ENCODE peak calls at places on chromosomes 4 and X, in four cellular contexts. One of them, this sample, is unnamed.

GRCh38 chr4:178556796-178557195 is 1114.6 kb upstream of the AGA start:
- DNase-seq in choroid plexus epithelial cell: no peak
- DNase-seq in pancreas: no peak
- DNase-seq in BJ: no peak
- DNase-seq in this sample: no peak

GRCh38 chr4:1345905-1346780 is 865 bp upstream of the UVSSA start:
- DNase-seq in choroid plexus epithelial cell: peak
- DNase-seq in pancreas: peak
- DNase-seq in BJ: no peak
- DNase-seq in this sample: peak

GRCh38 chr4:114603455-114603854 is 4.8 kb downstream of the UGT8 start:
- DNase-seq in choroid plexus epithelial cell: no peak
- DNase-seq in pancreas: no peak
- DNase-seq in BJ: no peak
- DNase-seq in this sample: no peak

GRCh38 chrX:66625525-66625924 is 13.4 kb downstream of the EDA2R start:
- DNase-seq in choroid plexus epithelial cell: no peak
- DNase-seq in pancreas: no peak
- DNase-seq in BJ: no peak
- DNase-seq in this sample: no peak

GRCh38 chr4:94711635-94712034 is 46.1 kb upstream of the BMPR1B start:
- DNase-seq in choroid plexus epithelial cell: peak
- DNase-seq in pancreas: no peak
- DNase-seq in BJ: no peak
- DNase-seq in this sample: no peak

GRCh38 chr4:159178147-159178541 is 75.3 kb downstream of the RAPGEF2 start:
- DNase-seq in choroid plexus epithelial cell: peak
- DNase-seq in pancreas: no peak
- DNase-seq in BJ: no peak
- DNase-seq in this sample: no peak

GRCh38 chrX:39875834-39876625 is 221.7 kb downstream of the BCOR start:
- DNase-seq in choroid plexus epithelial cell: no peak
- DNase-seq in pancreas: no peak
- DNase-seq in BJ: no peak
- DNase-seq in this sample: no peak

GRCh38 chr4:3254302-3255131 is 5.6 kb downstream of the MSANTD1 start:
- DNase-seq in choroid plexus epithelial cell: no peak
- DNase-seq in pancreas: no peak
- DNase-seq in BJ: no peak
- DNase-seq in this sample: no peak

GRCh38 chr4:55458611-55459010 is 62.9 kb downstream of the TMEM165 start:
- DNase-seq in choroid plexus epithelial cell: peak
- DNase-seq in pancreas: no peak
- DNase-seq in BJ: no peak
- DNase-seq in this sample: no peak

GRCh38 chr4:142353149-142353738 is 492.9 kb downstream of the INPP4B start:
- DNase-seq in choroid plexus epithelial cell: peak
- DNase-seq in pancreas: no peak
- DNase-seq in BJ: no peak
- DNase-seq in this sample: no peak

DNA sequence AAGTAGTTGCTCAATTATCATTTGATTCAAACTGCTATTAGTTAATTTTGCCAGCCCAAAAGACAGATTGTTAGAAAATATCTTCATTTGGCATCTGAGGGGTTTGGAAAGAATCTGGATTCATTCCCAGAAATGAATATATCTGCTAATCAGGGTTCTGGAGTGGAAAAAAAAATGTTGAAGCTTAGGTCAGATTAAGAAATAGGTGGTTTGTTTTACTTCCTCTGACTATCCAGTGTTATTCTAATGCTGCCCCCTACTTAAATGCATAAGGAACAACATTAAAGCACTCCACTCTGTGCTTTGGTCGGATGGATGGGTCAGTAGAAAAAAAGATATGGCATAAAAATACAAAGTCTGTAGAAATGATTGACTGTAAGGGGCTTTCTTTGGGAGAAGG is 89.0 kb downstream of the LUZP4 start:
- DNase-seq in choroid plexus epithelial cell: peak
- DNase-seq in pancreas: no peak
- DNase-seq in BJ: no peak
- DNase-seq in this sample: no peak
- TF ChIP-seq CTCF in choroid plexus epithelial cell: peak
- TF ChIP-seq CTCF in pancreas: no peak
- TF ChIP-seq CTCF in BJ: no peak
- TF ChIP-seq CTCF in this sample: no peak

DNA sequence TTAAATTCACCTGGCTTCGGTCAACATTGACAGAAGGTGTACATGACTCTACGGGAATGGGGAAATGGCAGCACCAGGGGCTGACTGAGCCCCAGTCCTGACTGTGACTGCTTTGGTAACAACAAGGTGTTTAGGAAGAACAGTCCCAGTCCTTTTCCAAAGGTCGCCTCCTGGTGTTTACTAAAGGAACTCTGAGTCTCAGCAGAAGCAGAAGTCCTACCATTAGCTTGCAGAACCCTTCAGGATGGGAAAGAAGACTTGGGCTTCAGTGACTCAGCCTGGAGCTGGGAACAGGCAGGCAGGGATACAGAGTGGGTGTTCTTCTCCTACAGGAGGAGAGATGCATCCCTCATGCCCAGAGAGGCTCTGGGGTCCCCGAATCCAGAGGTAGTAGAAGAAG is 103.3 kb downstream of the MGST2 start:
- DNase-seq in choroid plexus epithelial cell: peak
- DNase-seq in pancreas: no peak
- DNase-seq in BJ: no peak
- DNase-seq in this sample: peak
- TF ChIP-seq CTCF in choroid plexus epithelial cell: peak
- TF ChIP-seq CTCF in pancreas: no peak
- TF ChIP-seq CTCF in BJ: peak
- TF ChIP-seq CTCF in this sample: peak

GRCh38 chrX:71911023-71911730 is 532 bp downstream of the NHSL2 start:
- DNase-seq in choroid plexus epithelial cell: no peak
- DNase-seq in pancreas: peak
- DNase-seq in BJ: no peak
- DNase-seq in this sample: no peak
- TF ChIP-seq CTCF in choroid plexus epithelial cell: peak
- TF ChIP-seq CTCF in pancreas: no peak
- TF ChIP-seq CTCF in BJ: peak
- TF ChIP-seq CTCF in this sample: no peak

GRCh38 chrX:79570524-79571240 is 203.5 kb upstream of the ITM2A start:
- DNase-seq in choroid plexus epithelial cell: no peak
- DNase-seq in pancreas: no peak
- DNase-seq in BJ: no peak
- DNase-seq in this sample: no peak
- TF ChIP-seq CTCF in choroid plexus epithelial cell: no peak
- TF ChIP-seq CTCF in pancreas: no peak
- TF ChIP-seq CTCF in BJ: no peak
- TF ChIP-seq CTCF in this sample: no peak

GRCh38 chr4:73257995-73258667 is 467 bp downstream of the ANKRD17 start:
- DNase-seq in choroid plexus epithelial cell: peak
- DNase-seq in pancreas: no peak
- DNase-seq in BJ: no peak
- DNase-seq in this sample: no peak
- TF ChIP-seq CTCF in choroid plexus epithelial cell: no peak
- TF ChIP-seq CTCF in pancreas: no peak
- TF ChIP-seq CTCF in BJ: no peak
- TF ChIP-seq CTCF in this sample: no peak

DNA sequence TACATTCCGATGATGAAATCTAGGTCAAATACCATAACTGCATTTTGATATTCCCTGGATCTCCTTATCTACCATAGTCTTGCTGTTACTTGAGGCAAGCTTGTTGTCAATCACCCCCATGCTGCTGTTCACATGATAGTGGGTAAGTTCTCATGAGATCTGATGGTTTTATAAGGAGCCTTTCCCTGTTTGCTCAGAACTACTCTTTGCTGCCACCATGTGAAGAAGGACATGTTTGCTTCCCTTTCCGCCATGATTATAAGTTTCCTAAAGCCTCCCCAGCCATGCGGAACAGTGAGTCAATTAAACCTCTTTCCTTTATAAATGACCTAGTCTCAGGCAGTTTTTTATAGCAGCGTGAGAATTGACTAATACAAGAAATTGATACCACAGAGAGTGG is 432.0 kb downstream of the GLUD2 start:
- DNase-seq in choroid plexus epithelial cell: peak
- DNase-seq in pancreas: no peak
- DNase-seq in BJ: no peak
- DNase-seq in this sample: no peak
- TF ChIP-seq CTCF in choroid plexus epithelial cell: peak
- TF ChIP-seq CTCF in pancreas: no peak
- TF ChIP-seq CTCF in BJ: no peak
- TF ChIP-seq CTCF in this sample: no peak

GRCh38 chr4:183443609-183444148 is 757 bp upstream of the CDKN2AIP start:
- DNase-seq in choroid plexus epithelial cell: peak
- DNase-seq in pancreas: no peak
- DNase-seq in BJ: peak
- DNase-seq in this sample: no peak

GRCh38 chr4:183444149-183444952 is at the start of gene CDKN2AIP:
- DNase-seq in choroid plexus epithelial cell: peak
- DNase-seq in pancreas: peak
- DNase-seq in BJ: peak
- DNase-seq in this sample: peak

GRCh38 chr4:183448436-183448835 is 4.0 kb downstream of the CDKN2AIP start:
- DNase-seq in choroid plexus epithelial cell: peak
- DNase-seq in pancreas: no peak
- DNase-seq in BJ: no peak
- DNase-seq in this sample: no peak

GRCh38 chr4:183447646-183448045 is 3.2 kb downstream of the CDKN2AIP start:
- DNase-seq in choroid plexus epithelial cell: no peak
- DNase-seq in pancreas: no peak
- DNase-seq in BJ: no peak
- DNase-seq in this sample: no peak

GRCh38 chr4:183444953-183445543 is 612 bp downstream of the CDKN2AIP start:
- DNase-seq in choroid plexus epithelial cell: peak
- DNase-seq in pancreas: no peak
- DNase-seq in BJ: no peak
- DNase-seq in this sample: peak
- TF ChIP-seq CTCF in choroid plexus epithelial cell: no peak
- TF ChIP-seq CTCF in pancreas: no peak
- TF ChIP-seq CTCF in BJ: no peak
- TF ChIP-seq CTCF in this sample: no peak

DNA sequence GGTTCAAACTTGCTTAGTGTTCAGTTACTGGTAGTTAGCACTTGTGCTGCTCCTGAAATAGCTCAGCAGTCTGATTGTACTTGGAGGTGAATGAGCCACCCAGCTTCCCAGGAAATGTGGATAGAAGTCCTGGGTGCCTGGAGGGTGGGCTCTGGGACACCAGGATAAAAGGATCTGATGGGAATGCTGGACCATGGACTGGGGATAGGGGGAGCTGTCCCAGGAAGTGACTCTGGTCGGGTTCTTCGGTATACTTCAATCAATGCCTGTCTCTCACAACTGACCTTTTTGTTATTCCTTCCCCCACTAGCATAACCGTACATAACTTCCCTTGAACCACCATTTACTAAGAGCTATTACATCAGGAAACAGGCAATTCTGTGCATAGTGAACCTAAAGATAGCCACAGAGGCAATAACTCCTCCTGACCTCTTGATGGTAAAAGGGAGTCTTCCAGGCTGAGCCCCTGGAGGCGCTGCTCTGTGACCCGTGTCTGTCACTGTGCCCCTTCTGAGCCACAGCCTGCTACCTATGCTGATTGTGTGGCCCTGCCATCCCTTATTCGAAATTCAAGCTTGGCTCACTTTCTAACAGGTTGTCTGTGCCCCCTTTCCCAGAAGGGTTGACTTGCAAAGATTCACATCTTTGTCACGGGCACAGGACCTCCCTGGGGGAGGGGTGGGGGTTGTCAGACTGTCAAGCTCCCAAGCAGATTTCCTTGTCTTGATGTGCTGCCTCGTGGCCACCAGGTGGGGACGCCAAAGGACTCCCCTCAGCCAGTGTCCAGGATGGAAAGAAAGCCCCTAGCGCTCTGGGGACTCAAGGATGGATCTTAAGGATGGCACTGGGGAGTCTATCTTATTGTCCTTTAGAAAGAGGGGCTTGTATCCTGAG is 24.5 kb upstream of the WDR1 start:
- DNase-seq in choroid plexus epithelial cell: no peak
- DNase-seq in pancreas: no peak
- DNase-seq in BJ: no peak
- DNase-seq in this sample: no peak
- TF ChIP-seq CTCF in choroid plexus epithelial cell: no peak
- TF ChIP-seq CTCF in pancreas: no peak
- TF ChIP-seq CTCF in BJ: no peak
- TF ChIP-seq CTCF in this sample: no peak

DNA sequence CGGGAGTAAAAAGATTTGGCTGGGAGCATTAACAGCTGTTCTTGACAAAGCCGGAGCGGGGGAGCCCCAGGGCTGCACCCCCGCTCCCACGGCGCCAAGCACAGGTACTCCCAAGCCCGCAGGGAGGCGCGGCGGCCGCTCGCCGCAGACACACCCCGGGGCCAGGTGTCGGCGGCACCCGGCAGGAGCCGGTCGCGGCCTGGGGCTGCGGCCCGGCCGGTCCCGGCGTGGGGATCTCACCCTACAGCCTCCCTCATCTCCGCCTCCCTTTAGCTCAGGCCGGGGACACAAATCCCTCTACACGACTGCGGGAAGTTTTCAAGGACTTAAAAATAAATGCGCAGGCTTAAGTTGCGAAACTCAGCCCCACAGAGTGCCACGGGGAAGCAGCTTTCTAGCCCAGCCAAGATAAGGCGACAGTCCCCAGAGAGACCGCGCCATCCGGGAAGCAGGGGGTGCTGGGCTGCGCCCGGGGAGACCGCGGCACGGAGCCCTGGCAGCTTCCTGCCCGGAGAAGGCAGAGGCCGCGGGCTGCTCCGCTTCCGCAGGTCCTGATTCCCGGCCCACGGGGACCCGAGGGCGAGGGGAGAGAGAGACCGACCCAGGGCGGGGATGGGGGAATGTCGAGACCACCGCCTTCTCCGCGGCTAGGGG is 473 bp downstream of the SH3RF1 start:
- DNase-seq in choroid plexus epithelial cell: no peak
- DNase-seq in pancreas: peak
- DNase-seq in BJ: no peak
- DNase-seq in this sample: peak
- TF ChIP-seq CTCF in choroid plexus epithelial cell: no peak
- TF ChIP-seq CTCF in pancreas: no peak
- TF ChIP-seq CTCF in BJ: no peak
- TF ChIP-seq CTCF in this sample: peak